ENCODE peak calls at places on chromosomes 2 and 18, in six cellular contexts. C is fibroblast of lung; E is kidney epithelial cell; B is CD8-positive, alpha-beta T cell; M is A673; Y is cardiac muscle cell. X is an unnamed sample. For H3K36me3, the result is how much of the 10 kb centered on the place peaks cover.

GRCh38 chr2:219358170-219359075 is 25.9 kb upstream of the RESP18 start:
- DNase-seq in C (no peak), E (no peak), B (no peak), M (no peak), Y (peak), X (no peak)

GRCh38 chr2:174593574-174594203 is 3.9 kb downstream of the WIPF1 start:
- DNase-seq in C (peak), E (no peak), B (peak), M (peak), Y (no peak), X (no peak)

GRCh38 chr2:119252186-119253113 is 28.8 kb downstream of the STEAP3 start:
- DNase-seq in C (peak), E (peak), B (no peak), M (peak), Y (no peak), X (no peak)

GRCh38 chr2:134819334-134819733 is 19.1 kb upstream of the ACMSD start:
- DNase-seq in C (peak), E (peak), B (no peak), M (peak), Y (no peak), X (no peak)

GRCh38 chr2:66925128-66925527 is 472.0 kb upstream of the ETAA1 start:
- DNase-seq in C (peak), E (no peak), B (no peak), M (no peak), Y (no peak), X (no peak)

GRCh38 chr2:149313512-149313972 is 16.8 kb upstream of the LYPD6 start:
- DNase-seq in C (peak), E (no peak), B (no peak), M (peak), Y (peak), X (no peak)

GRCh38 chr18:68429809-68430208 is 285.1 kb downstream of the TMX3 start:
- DNase-seq in C (peak), E (no peak), B (no peak), M (no peak), Y (no peak), X (no peak)

GRCh38 chr2:218501665-218502064 is 66.5 kb downstream of the USP37 start:
- DNase-seq in C (peak), E (no peak), B (no peak), M (peak), Y (no peak), X (no peak)

GRCh38 chr2:236553522-236553921 is 16.1 kb upstream of the ACKR3 start:
- DNase-seq in C (no peak), E (no peak), B (no peak), M (no peak), Y (no peak), X (no peak)

GRCh38 chr18:61350578-61350977 is 17.3 kb downstream of the CDH20 start:
- DNase-seq in C (no peak), E (no peak), B (no peak), M (no peak), Y (no peak), X (no peak)

GRCh38 chr2:223998983-223999382 is 40.1 kb downstream of the SERPINE2 start:
- DNase-seq in C (peak), E (no peak), B (no peak), M (peak), Y (no peak), X (no peak)
- H3K36me3 ChIP-seq in C (under half), E (under half), B (under half), M (half or more), Y (under half), X (under half)

DNA sequence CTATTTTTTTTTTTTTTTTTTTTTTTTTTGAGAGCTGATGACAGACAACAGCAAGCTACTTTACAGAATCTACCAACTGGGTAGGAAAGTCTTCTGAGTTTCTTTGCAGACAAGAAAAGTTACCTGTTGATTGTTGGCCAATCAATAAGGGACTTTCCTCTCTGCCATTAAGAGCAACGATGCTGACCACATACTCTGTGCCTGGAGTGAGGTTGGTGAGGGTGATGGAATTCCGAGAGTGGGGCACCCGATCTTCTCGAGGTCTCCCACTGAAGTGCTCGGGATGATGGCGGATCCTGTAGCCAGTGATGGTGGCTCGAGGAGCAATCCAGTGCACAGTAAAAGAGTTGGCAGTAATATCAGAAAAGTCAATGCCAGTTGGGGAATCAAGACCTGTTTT is 49.3 kb downstream of the FN1 start:
- DNase-seq in C (no peak), E (no peak), B (no peak), M (no peak), Y (no peak), X (no peak)
- H3K36me3 ChIP-seq in C (under half), E (under half), B (under half), M (half or more), Y (under half), X (half or more)

DNA sequence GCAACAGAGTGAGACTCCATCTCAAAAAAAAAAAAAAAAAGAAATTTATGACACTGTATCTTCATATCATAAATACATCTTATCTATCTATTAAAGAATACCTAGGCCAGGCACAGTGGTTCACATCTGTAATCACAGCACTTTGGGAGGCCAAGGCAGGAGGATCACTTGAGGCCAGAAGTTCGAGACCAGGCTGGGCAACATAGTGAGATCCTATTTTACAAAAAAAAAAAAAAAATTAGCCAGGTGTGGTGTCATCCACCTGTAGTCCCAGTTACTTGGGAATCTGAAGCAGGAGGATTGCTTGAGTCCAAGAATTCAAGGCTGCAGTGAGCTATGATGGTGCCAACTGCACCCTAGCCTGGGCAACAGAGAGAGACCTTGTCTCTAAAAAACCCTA is 95.0 kb downstream of the HNRNPLL start:
- DNase-seq in C (no peak), E (no peak), B (no peak), M (no peak), Y (no peak), X (no peak)
- H3K36me3 ChIP-seq in C (under half), E (under half), B (under half), M (under half), Y (under half), X (under half)

GRCh38 chr2:7025098-7025497 is 107.9 kb downstream of the RNF144A start:
- DNase-seq in C (no peak), E (no peak), B (no peak), M (no peak), Y (no peak), X (no peak)
- H3K36me3 ChIP-seq in C (under half), E (under half), B (half or more), M (under half), Y (under half), X (under half)

DNA sequence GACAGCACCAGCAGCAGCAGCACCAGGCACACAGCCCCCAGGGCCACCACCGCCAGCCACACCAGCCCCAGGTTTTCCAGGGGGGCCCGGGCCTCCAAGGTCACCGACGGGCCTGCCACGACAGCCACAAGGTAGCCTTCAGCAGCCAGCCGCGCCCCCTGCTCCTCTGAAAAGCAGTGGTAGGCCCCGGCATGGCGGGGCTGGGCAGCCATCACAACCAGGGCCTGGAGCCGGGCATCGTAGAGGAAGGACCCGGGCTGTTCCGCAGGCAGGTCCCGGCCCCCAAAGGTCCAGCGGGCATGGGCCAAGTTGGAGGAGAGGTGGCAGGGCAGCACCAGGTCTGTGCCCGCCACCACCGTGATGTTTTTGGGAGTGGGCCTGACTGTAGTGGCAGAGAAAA is 3.3 kb upstream of the ANKRD39 start:
- DNase-seq in C (no peak), E (no peak), B (peak), M (no peak), Y (no peak), X (no peak)
- H3K36me3 ChIP-seq in C (under half), E (under half), B (under half), M (half or more), Y (under half), X (half or more)

GRCh38 chr2:101860782-101861181 is 131.0 kb upstream of the IL1R2 start:
- DNase-seq in C (no peak), E (no peak), B (no peak), M (no peak), Y (no peak), X (no peak)

GRCh38 chr2:101859604-101860003 is 132.2 kb upstream of the IL1R2 start:
- DNase-seq in C (no peak), E (no peak), B (no peak), M (no peak), Y (no peak), X (no peak)

GRCh38 chr2:101863534-101863933 is 128.2 kb upstream of the IL1R2 start:
- DNase-seq in C (no peak), E (no peak), B (no peak), M (no peak), Y (no peak), X (no peak)

GRCh38 chr2:101860157-101860556 is 131.6 kb upstream of the IL1R2 start:
- DNase-seq in C (no peak), E (no peak), B (no peak), M (no peak), Y (no peak), X (no peak)

DNA sequence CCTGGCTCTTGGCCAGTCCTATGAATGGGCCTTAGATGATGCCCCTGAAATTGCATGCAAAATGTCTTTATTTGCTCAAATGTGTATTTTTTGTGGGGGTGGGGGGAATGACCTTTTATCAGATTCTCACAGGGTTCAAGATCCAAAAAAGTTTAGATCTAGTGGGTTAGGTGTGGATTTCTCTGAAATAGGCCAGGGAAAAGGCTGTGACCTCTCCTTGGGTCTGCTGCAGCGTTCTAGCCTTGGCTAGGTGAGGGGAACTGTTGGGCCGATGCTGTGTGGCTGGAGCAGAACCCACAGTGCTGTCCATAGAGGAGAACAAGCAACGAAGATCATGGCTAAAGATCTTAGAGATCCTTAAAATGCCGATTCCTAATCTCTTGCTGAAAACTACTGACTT is 130.4 kb upstream of the IL1R2 start:
- DNase-seq in C (no peak), E (no peak), B (no peak), M (no peak), Y (no peak), X (no peak)
- H3K36me3 ChIP-seq in C (under half), E (under half), B (half or more), M (under half), Y (half or more), X (under half)

GRCh38 chr2:65495250-65495649 is 62.9 kb upstream of the SPRED2 start:
- DNase-seq in C (peak), E (no peak), B (no peak), M (no peak), Y (no peak), X (no peak)
- H3K36me3 ChIP-seq in C (under half), E (under half), B (under half), M (under half), Y (under half), X (under half)

GRCh38 chr2:108490506-108491122 is 41.6 kb downstream of the GCC2 start:
- DNase-seq in C (no peak), E (no peak), B (no peak), M (no peak), Y (no peak), X (no peak)

DNA sequence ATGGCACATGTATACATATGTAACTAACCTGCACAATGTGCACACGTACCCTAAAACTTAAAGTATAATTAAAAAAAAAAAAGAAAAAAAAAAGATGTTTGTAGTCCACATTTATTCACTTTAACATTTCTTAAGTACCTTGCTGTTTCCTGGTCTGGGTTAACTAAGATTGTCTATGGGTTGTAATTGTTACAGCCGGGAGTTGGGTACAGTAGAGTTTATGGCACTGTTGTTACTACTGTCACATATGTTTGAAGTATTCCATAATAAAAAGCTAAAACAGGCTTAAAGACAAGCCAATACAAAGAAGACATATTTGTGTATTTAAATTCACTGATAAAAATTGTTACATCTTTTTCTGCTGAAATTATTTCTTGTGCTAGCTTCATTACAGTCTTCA is 36.2 kb downstream of the GCC2 start:
- DNase-seq in C (no peak), E (no peak), B (no peak), M (no peak), Y (no peak), X (no peak)
- H3K36me3 ChIP-seq in C (under half), E (under half), B (half or more), M (under half), Y (half or more), X (under half)

DNA sequence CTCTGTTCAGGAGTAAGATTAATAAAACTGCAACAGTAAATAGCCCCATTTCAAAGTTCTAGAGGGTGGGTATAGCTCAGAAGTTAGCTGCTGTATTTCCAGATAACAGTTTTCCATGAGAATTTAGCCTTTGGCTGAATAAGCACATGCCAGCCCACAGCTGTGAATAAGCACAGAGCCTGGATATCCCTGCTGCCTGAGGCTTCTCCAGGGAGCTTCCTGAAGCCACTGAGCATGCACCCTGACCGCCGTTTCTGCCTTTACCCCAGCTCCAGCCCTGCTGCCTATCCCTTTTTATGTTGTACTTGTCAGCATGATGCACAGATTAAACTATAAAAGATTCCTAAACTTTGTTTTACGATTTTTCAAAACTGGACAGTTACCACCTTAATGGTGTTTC is 85.3 kb downstream of the FEZ2 start:
- DNase-seq in C (peak), E (no peak), B (no peak), M (no peak), Y (peak), X (no peak)
- H3K36me3 ChIP-seq in C (under half), E (under half), B (under half), M (under half), Y (under half), X (under half)